ENCODE peak calls at places on chromosomes 12 and 14, in nine cellular contexts. I is left ventricle myocardium inferior, F is cardiac fibroblast, R is AG04450, X is fibroblast of pulmonary artery, U is kidney epithelial cell, G is left lung, N is upper lobe of right lung, P is neural progenitor cell. C is an unnamed sample.
A peak's percentile ranks its signal among the peaks of the same experiment; 100 is the strongest.

GRCh38 chr12:16307843-16308475 is 30.5 kb upstream of the SLC15A5 start:
- DNase-seq in G (no peak), N (no peak), X (no peak), U (no peak), P (no peak), F (no peak), R (no peak), I (no peak), C (no peak)

GRCh38 chr14:104981699-104982541 is 3.7 kb upstream of the CLBA1 start:
- DNase-seq in R (no peak), I (no peak), N (no peak), F (no peak), P (no peak), U (no peak), X (no peak), G (peak; percentile 65), C (no peak)

GRCh38 chr12:44317651-44318126 is 481.8 kb downstream of the TMEM117 start:
- DNase-seq in R (peak; percentile 3), X (peak; percentile 30), P (peak; percentile 65), I (no peak), N (no peak), F (peak; percentile 32), G (no peak), U (no peak), C (peak; percentile 18)

GRCh38 chr12:96044017-96044985 is 8.9 kb upstream of the LTA4H start:
- DNase-seq in G (peak; percentile 75), N (no peak), U (no peak), P (no peak), F (peak; percentile 82), R (peak; percentile 39), I (no peak), X (peak; percentile 83), C (no peak)

GRCh38 chr12:47184813-47185212 is 105.1 kb upstream of the AMIGO2 start:
- DNase-seq in U (peak; percentile 35), R (no peak), P (no peak), F (no peak), I (no peak), G (no peak), N (no peak), X (no peak), C (peak; percentile 42)

GRCh38 chr12:51051787-51052186 is 3.7 kb downstream of the LETMD1 start:
- DNase-seq in X (no peak), F (no peak), U (no peak), P (no peak), R (no peak), N (no peak), G (no peak), I (no peak), C (no peak)

GRCh38 chr12:73181244-73181643 is 909.1 kb downstream of the TRHDE start:
- DNase-seq in U (no peak), I (no peak), N (no peak), F (no peak), X (no peak), R (no peak), G (no peak), P (no peak), C (no peak)

GRCh38 chr12:111034148-111034910 is 114.0 kb upstream of the MYL2 start:
- DNase-seq in U (no peak), P (peak; percentile 72), F (no peak), G (no peak), I (no peak), N (no peak), X (no peak), R (no peak), C (no peak)

GRCh38 chr14:38125484-38125912 is 82.2 kb upstream of the SSTR1 start:
- DNase-seq in R (no peak), I (no peak), N (no peak), F (no peak), G (peak; percentile 25), U (no peak), X (no peak), P (no peak), C (no peak)

GRCh38 chr14:105152794-105153241 is 15.8 kb downstream of the JAG2 start:
- DNase-seq in P (no peak), X (no peak), R (no peak), F (no peak), N (no peak), I (peak; percentile 51), G (peak; percentile 65), U (no peak), C (no peak)

GRCh38 chr12:111100554-111100953 is 180.2 kb upstream of the MYL2 start:
- DNase-seq in P (no peak), F (no peak), R (no peak), U (no peak), X (no peak), I (no peak), N (no peak), G (no peak), C (no peak)

GRCh38 chr12:68945255-68945654 is 12.3 kb upstream of the CPM start:
- DNase-seq in N (no peak), X (no peak), R (no peak), I (no peak), U (no peak), P (no peak), F (no peak), G (no peak), C (no peak)

GRCh38 chr12:121803861-121804416 is at the start of gene SETD1B:
- DNase-seq in F (peak; percentile 62), P (peak; percentile 72), R (no peak), N (peak; percentile 83), U (no peak), I (peak; percentile 68), X (peak; percentile 64), G (peak; percentile 92), C (no peak)

DNA sequence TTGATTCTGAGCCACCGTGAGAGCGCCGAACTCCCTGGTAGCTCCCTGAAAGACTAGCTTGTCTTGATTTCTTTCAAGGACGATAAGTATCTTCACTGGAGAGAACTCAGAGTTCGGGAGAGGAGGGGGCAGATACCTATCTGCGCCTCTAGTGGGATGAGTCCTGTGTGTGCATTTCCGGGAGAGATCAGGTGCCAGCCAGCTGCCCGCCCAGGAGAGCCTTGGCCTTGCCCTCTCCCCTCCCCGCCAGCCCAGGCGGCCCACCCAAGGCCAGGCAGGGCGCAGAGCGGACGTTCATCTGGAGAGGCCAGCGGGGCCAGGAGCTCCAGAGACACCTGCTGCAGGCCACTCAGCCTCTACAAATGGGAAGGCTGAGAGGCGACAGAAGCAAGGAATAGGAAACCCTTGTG is 1.0 kb downstream of the CD9 start:
- DNase-seq in U (no peak), P (peak; percentile 35), R (no peak), G (no peak), X (no peak), I (no peak), F (no peak), N (peak; percentile 77), C (no peak)
- TF ChIP-seq CTCF in U (no peak), P (no peak), R (no peak), G (no peak), X (no peak), I (peak; percentile 8), F (no peak), N (no peak), C (no peak)

DNA sequence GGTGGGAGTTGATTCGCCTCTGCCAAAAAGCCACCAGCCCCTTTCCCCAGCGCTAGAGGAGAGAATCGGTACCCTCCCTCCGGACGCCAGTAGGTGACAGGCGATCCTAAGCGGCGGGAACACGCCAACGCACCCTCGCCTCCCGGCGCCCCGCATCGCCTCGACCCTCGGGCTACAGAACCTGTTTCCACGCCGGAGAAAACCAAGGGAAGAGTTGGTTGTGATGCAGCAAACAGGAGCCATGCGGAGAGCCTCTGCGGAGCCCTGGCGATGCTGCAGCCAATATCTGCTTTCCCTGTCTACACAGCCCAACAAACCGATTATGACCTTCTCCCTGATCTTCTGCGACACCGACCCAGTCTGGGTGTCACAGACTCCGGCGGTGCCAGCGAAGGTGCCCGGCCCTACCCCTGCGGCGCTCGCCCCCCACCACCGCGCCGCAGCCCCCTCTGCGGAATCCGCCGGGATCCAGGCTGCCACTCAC is 523 bp downstream of the PRICKLE1 start:
- DNase-seq in G (peak; percentile 77), I (peak; percentile 34), N (peak; percentile 73), R (no peak), F (peak; percentile 41), P (peak; percentile 84), U (no peak), X (peak; percentile 38), C (no peak)
- H3K4me3 ChIP-seq in G (peak overlapping the region; percentile 61), I (peak overlapping the region; percentile 99), N (peak overlapping the region; percentile 82), R (peak overlapping the region; percentile 94), F (peak overlapping the region; percentile 74), P (peak overlapping the region; percentile 69), U (peak overlapping the region; percentile 74), X (peak overlapping the region; percentile 76), C (peak overlapping the region; percentile 99)

GRCh38 chr14:102775855-102776760 is 1.1 kb upstream of the TRAF3 start:
- DNase-seq in U (no peak), X (peak; percentile 81), N (no peak), F (peak; percentile 84), I (no peak), G (no peak), P (no peak), R (no peak), C (no peak)

GRCh38 chr14:102776761-102777710 is at the start of gene TRAF3:
- DNase-seq in G (peak; percentile 96), P (peak; percentile 83), I (peak; percentile 71), X (peak; percentile 79), U (no peak), F (peak; percentile 68), N (peak; percentile 88), R (no peak), C (no peak)

GRCh38 chr14:102772781-102773570 is 4.3 kb upstream of the TRAF3 start:
- DNase-seq in G (no peak), I (no peak), F (peak; percentile 34), R (no peak), X (peak; percentile 30), N (no peak), P (peak; percentile 45), U (no peak), C (no peak)

GRCh38 chr14:102777711-102778615 is 714 bp downstream of the TRAF3 start:
- DNase-seq in X (peak; percentile 44), N (peak; percentile 71), G (peak; percentile 86), I (peak; percentile 28), U (no peak), P (peak; percentile 44), F (peak; percentile 45), R (no peak), C (no peak)

DNA sequence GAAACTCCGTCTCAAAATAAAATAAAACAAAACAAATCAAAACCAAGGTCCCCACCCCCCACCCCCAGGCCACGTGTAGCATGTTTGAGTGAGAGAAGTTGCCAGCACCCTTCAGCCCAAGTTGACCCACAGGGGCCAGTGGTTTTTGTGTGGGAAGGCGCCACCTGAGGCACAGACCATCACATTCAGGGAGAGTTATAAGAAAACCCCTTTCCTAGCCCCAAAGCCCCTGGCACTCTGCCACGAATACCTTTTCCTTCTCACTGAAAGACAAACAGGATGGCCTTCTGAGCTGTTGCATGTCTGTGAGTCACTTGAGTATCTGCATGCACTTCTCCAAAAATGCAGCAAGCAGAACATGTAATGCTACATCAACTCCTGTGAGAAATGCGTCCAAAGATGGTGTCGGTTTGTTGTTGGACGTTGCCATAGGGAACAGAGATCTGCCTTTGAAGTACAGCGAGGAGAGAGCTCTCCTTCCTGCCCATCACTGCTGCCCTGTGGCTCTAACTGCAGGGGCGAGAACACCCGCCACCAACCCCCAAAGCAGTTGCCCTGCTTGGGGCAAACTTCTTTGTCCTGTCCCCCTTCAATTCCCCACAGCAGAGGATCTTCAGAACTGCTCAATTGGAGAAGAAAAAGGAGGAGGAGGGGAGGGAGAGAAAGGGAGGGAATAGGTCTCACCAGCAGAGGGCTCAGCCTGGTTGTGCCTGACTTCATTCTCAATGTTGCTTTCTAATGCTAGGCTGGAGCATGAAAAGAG is 2.7 kb upstream of the TRAF3 start:
- DNase-seq in U (no peak), R (no peak), N (no peak), G (no peak), I (no peak), X (peak; percentile 84), F (peak; percentile 85), P (peak; percentile 78), C (peak; percentile 59)
- TF ChIP-seq CTCF in U (peak; percentile 83), R (peak; percentile 92), N (peak; percentile 72), G (peak; percentile 58), I (peak; percentile 78), X (peak; percentile 96), F (peak; percentile 87), P (peak; percentile 69), C (peak; percentile 81)

GRCh38 chr12:32666018-32666417 is 13.1 kb upstream of the DNM1L start:
- DNase-seq in P (no peak), N (no peak), I (no peak), R (no peak), U (no peak), F (no peak), G (no peak), X (no peak), C (no peak)
- H3K4me3 ChIP-seq in P (no peak overlapping the region), N (peak overlapping the region; percentile 17), I (peak overlapping the region; percentile 32), R (no peak overlapping the region), U (peak overlapping the region; percentile 12), F (no peak overlapping the region), G (no peak overlapping the region), X (no peak overlapping the region), C (no peak overlapping the region)